ENCODE peak calls at places on chromosomes 6 and 20, in ten cellular contexts. C is T-cell; F is pons; O is left colon; A is K562; D is nucleus accumbens; E is posterior cingulate gyrus; M is activated effector memory CD4-positive, alpha-beta T cell treated with anti-CD3 and anti-CD28 coated beads, Interleukin-2, amount 50 U/mL, for 16 hours; W is psoas muscle; S is kidney tubule cell. B is an unnamed sample.

GRCh38 chr20:32125511-32125910 is 16.0 kb downstream of the TM9SF4 start:
- DNase-seq in C (no peak), F (no peak), O (no peak), A (no peak), D (no peak), E (no peak), M (no peak), W (no peak), S (peak), B (no peak)

GRCh38 chr20:8431538-8432434 is 299.7 kb downstream of the PLCB1 start:
- DNase-seq in C (no peak), F (no peak), O (peak), A (no peak), D (no peak), E (peak), M (no peak), W (peak), S (peak), B (no peak)

GRCh38 chr6:90078513-90079289 is 184.4 kb downstream of the GJA10 start:
- DNase-seq in C (peak), F (no peak), O (no peak), A (peak), D (no peak), E (no peak), M (peak), W (no peak), S (no peak), B (no peak)

GRCh38 chr6:134060491-134061106 is 8.2 kb upstream of the SLC2A12 start:
- DNase-seq in C (no peak), F (no peak), O (no peak), A (no peak), D (no peak), E (no peak), M (no peak), W (no peak), S (peak), B (no peak)

GRCh38 chr6:71502961-71503360 is 214.3 kb downstream of the OGFRL1 start:
- DNase-seq in C (no peak), F (no peak), O (no peak), A (no peak), D (no peak), E (no peak), M (no peak), W (no peak), S (peak), B (no peak)

GRCh38 chr20:57612436-57612835 is 7.8 kb downstream of the ZBP1 start:
- DNase-seq in C (no peak), F (no peak), O (no peak), A (no peak), D (no peak), E (peak), M (no peak), W (peak), S (no peak), B (no peak)

GRCh38 chr6:40249935-40250334 is 315.7 kb upstream of the MOCS1 start:
- DNase-seq in C (no peak), F (no peak), O (no peak), A (no peak), D (no peak), E (no peak), M (no peak), W (no peak), S (no peak), B (no peak)

GRCh38 chr20:46872315-46873211 is 22.1 kb upstream of the EYA2 start:
- DNase-seq in C (no peak), F (peak), O (no peak), A (peak), D (no peak), E (no peak), M (no peak), W (no peak), S (no peak), B (no peak)

GRCh38 chr6:41280658-41281057 is 5.8 kb downstream of the TREM1 start:
- DNase-seq in C (no peak), F (no peak), O (no peak), A (no peak), D (no peak), E (no peak), M (no peak), W (no peak), S (peak), B (no peak)

GRCh38 chr6:105810922-105811482 is 275.1 kb upstream of the PRDM1 start:
- DNase-seq in C (no peak), F (no peak), O (no peak), A (peak), D (no peak), E (no peak), M (no peak), W (no peak), S (no peak), B (no peak)

GRCh38 chr6:13380761-13381160 is 52.4 kb upstream of the TBC1D7 start:
- DNase-seq in C (no peak), F (no peak), O (no peak), A (peak), D (no peak), E (no peak), M (no peak), W (no peak), S (no peak), B (no peak)

GRCh38 chr6:93036835-93037234 is 382.5 kb downstream of the EPHA7 start:
- DNase-seq in C (no peak), F (peak), O (no peak), A (no peak), D (no peak), E (no peak), M (no peak), W (no peak), S (peak), B (no peak)

GRCh38 chr6:168815229-168815628 is 374.2 kb downstream of the SMOC2 start:
- DNase-seq in C (no peak), F (no peak), O (no peak), A (no peak), D (no peak), E (no peak), M (no peak), W (no peak), S (peak), B (no peak)

GRCh38 chr20:63678667-63679465 is 17.6 kb upstream of the TNFRSF6B start:
- DNase-seq in C (no peak), F (no peak), O (no peak), A (no peak), D (no peak), E (no peak), M (no peak), W (no peak), S (no peak), B (no peak)

GRCh38 chr6:42222450-42222849 is 4.8 kb upstream of the MRPS10 start:
- DNase-seq in C (no peak), F (no peak), O (no peak), A (no peak), D (no peak), E (no peak), M (no peak), W (no peak), S (peak), B (no peak)

GRCh38 chr20:11890331-11891080 is 27.2 kb upstream of the BTBD3 start:
- DNase-seq in C (peak), F (peak), O (peak), A (peak), D (peak), E (peak), M (peak), W (peak), S (peak), B (peak)

GRCh38 chr6:17740559-17741220 is 34.0 kb upstream of the NUP153 start:
- DNase-seq in C (no peak), F (no peak), O (no peak), A (no peak), D (no peak), E (no peak), M (no peak), W (no peak), S (no peak), B (no peak)

GRCh38 chr6:127464161-127464880 is 5.1 kb upstream of the KIAA0408 start:
- DNase-seq in C (no peak), F (no peak), O (no peak), A (no peak), D (no peak), E (no peak), M (no peak), W (no peak), S (no peak), B (peak)